ENCODE peak calls at places on chromosomes 6 and 20, in six cellular contexts. Z is NCI-H345, D is frontal cortex, W is heart left ventricle, V is A549, N is KBM-7. A is an unnamed sample.
A peak's percentile ranks its signal among the peaks of the same experiment; 100 is the strongest.

GRCh38 chr6:46932941-46933340 is 11.2 kb upstream of the ADGRF5 start:
- DNase-seq in Z (no peak), N (no peak), W (no peak), V (no peak), D (no peak), A (no peak)

GRCh38 chr6:47724300-47724699 is 25.9 kb downstream of the ADGRF4 start:
- DNase-seq in D (no peak), W (no peak), V (no peak), Z (no peak), N (no peak), A (no peak)

GRCh38 chr20:16553684-16554083 is 19.6 kb downstream of the KIF16B start:
- DNase-seq in V (no peak), D (no peak), W (no peak), Z (no peak), N (no peak), A (no peak)

GRCh38 chr6:39792501-39793450 is 600 bp downstream of the DAAM2 start:
- DNase-seq in D (peak; percentile 24), V (no peak), N (no peak), W (no peak), Z (no peak), A (no peak)

GRCh38 chr20:18628330-18628941 is 40.6 kb downstream of the DTD1 start:
- DNase-seq in N (peak; percentile 7), V (peak; percentile 21), D (no peak), W (no peak), Z (peak; percentile 25), A (peak; percentile 18)

GRCh38 chr6:35484921-35485392 is 11.9 kb downstream of the TEAD3 start:
- DNase-seq in N (no peak), Z (no peak), D (no peak), W (no peak), V (no peak), A (peak; percentile 78)

GRCh38 chr6:9583946-9584345 is 830.9 kb downstream of the TFAP2A start:
- DNase-seq in N (no peak), D (no peak), W (no peak), V (no peak), Z (no peak), A (no peak)

GRCh38 chr6:163347021-163347446 is 67.5 kb upstream of the QKI start:
- DNase-seq in D (no peak), N (no peak), V (no peak), W (peak; percentile 42), Z (no peak), A (peak; percentile 64)

GRCh38 chr6:41427642-41428401 is 92.4 kb downstream of the NCR2 start:
- DNase-seq in V (peak; percentile 11), D (peak; percentile 58), W (peak; percentile 47), N (no peak), Z (peak; percentile 51), A (no peak)

GRCh38 chr6:83518946-83519489 is 6.7 kb downstream of the PRSS35 start:
- DNase-seq in Z (no peak), D (no peak), W (no peak), V (peak; percentile 4), N (peak; percentile 43), A (no peak)

GRCh38 chr20:59650418-59650817 is 46.1 kb downstream of the PHACTR3 start:
- DNase-seq in D (no peak), W (no peak), V (peak; percentile 36), Z (no peak), N (no peak), A (no peak)

GRCh38 chr20:46774943-46775560 is 65.6 kb downstream of the SLC2A10 start:
- DNase-seq in V (no peak), N (no peak), D (no peak), W (no peak), Z (no peak), A (no peak)

GRCh38 chr6:98633886-98634285 is 200.5 kb upstream of the POU3F2 start:
- DNase-seq in N (no peak), D (no peak), W (no peak), Z (no peak), V (no peak), A (no peak)

GRCh38 chr6:15331629-15332241 is 85.9 kb downstream of the JARID2 start:
- DNase-seq in Z (no peak), D (no peak), N (no peak), W (no peak), V (no peak), A (no peak)

GRCh38 chr6:1485678-1486077 is 96.3 kb downstream of the FOXF2 start:
- DNase-seq in W (no peak), Z (no peak), N (no peak), D (no peak), V (peak; percentile 80), A (peak; percentile 60)

GRCh38 chr6:3075522-3076113 is 7.3 kb downstream of the RIPK1 start:
- DNase-seq in Z (no peak), V (no peak), N (peak; percentile 10), W (no peak), D (no peak), A (no peak)

GRCh38 chr20:57869951-57870315 is 160.1 kb upstream of the PMEPA1 start:
- DNase-seq in Z (no peak), D (no peak), V (no peak), W (no peak), N (no peak), A (no peak)

GRCh38 chr6:7243188-7243942 is 69.6 kb downstream of the SSR1 start:
- DNase-seq in V (peak; percentile 48), Z (peak; percentile 11), D (peak; percentile 63), N (peak; percentile 93), W (no peak), A (no peak)

GRCh38 chr20:45448250-45448649 is 21.3 kb upstream of the WFDC2 start:
- DNase-seq in D (no peak), W (no peak), N (no peak), Z (peak; percentile 9), V (no peak), A (no peak)